ENCODE peak calls at places on chromosomes 6 and 20, in six cellular contexts. H is Kasumi-1; G is lower leg skin; A is fibroblast of pulmonary artery; Y is CD8-positive, alpha-beta memory T cell; C is RPMI7951. T is an unnamed sample.

GRCh38 chr20:47411161-47411560 is 54.7 kb upstream of the ZMYND8 start:
- DNase-seq in C (no peak), G (peak), H (no peak), Y (no peak), A (no peak), T (no peak)

GRCh38 chr20:1313236-1313964 is 15.5 kb downstream of the SDCBP2 start:
- DNase-seq in Y (peak), G (peak), C (peak), A (peak), H (peak), T (peak)

GRCh38 chr6:30533460-30534294 is 22.6 kb downstream of the GNL1 start:
- DNase-seq in G (no peak), C (no peak), H (no peak), Y (no peak), A (no peak), T (no peak)

GRCh38 chr6:39961178-39961577 is 26.9 kb upstream of the MOCS1 start:
- DNase-seq in Y (no peak), H (no peak), G (no peak), A (peak), C (peak), T (no peak)

GRCh38 chr20:38779247-38780097 is 26.0 kb upstream of the PPP1R16B start:
- DNase-seq in H (no peak), G (no peak), C (no peak), Y (no peak), A (no peak), T (no peak)

GRCh38 chr6:18185624-18186023 is 30.4 kb downstream of the KDM1B start:
- DNase-seq in C (no peak), H (no peak), Y (no peak), A (no peak), G (no peak), T (no peak)

GRCh38 chr20:62208805-62209755 is 11.0 kb downstream of the HRH3 start:
- DNase-seq in H (no peak), A (peak), C (peak), G (no peak), Y (no peak), T (no peak)

GRCh38 chr6:20352346-20352745 is 49.3 kb upstream of the E2F3 start:
- DNase-seq in A (no peak), H (no peak), C (no peak), G (no peak), Y (no peak), T (no peak)

GRCh38 chr6:20924911-20925543 is 390.8 kb downstream of the CDKAL1 start:
- DNase-seq in H (no peak), C (no peak), A (no peak), G (no peak), Y (no peak), T (no peak)

GRCh38 chr6:23704655-23705054 is 421.4 kb upstream of the NRSN1 start:
- DNase-seq in Y (no peak), C (no peak), G (no peak), H (no peak), A (no peak), T (no peak)

GRCh38 chr6:50795574-50795973 is 23.1 kb upstream of the TFAP2B start:
- DNase-seq in H (no peak), A (no peak), Y (no peak), G (no peak), C (no peak), T (no peak)

GRCh38 chr6:144151010-144151727 is 852 bp downstream of the STX11 start:
- DNase-seq in H (peak), C (peak), G (no peak), Y (peak), A (peak), T (peak)

GRCh38 chr20:32731882-32732266 is 11.4 kb downstream of the COMMD7 start:
- DNase-seq in A (peak), G (no peak), C (no peak), Y (no peak), H (no peak), T (no peak)

GRCh38 chr6:1235825-1236224 is 76.1 kb upstream of the FOXQ1 start:
- DNase-seq in H (no peak), Y (no peak), G (no peak), C (no peak), A (no peak), T (no peak)

GRCh38 chr20:10436053-10436699 is 1.1 kb downstream of the SLX4IP start:
- DNase-seq in G (no peak), Y (no peak), A (no peak), H (no peak), C (no peak), T (no peak)

GRCh38 chr20:48025061-48025515 is 239.8 kb upstream of the SULF2 start:
- DNase-seq in H (no peak), A (peak), Y (no peak), C (peak), G (peak), T (no peak)

GRCh38 chr20:61449057-61449456 is 197.0 kb downstream of the CDH4 start:
- DNase-seq in C (no peak), Y (no peak), G (no peak), H (no peak), A (no peak), T (no peak)

GRCh38 chr6:109456710-109457595 is 1.4 kb upstream of the MICAL1 start:
- DNase-seq in G (peak), A (peak), Y (no peak), H (no peak), C (peak), T (no peak)

GRCh38 chr20:57048027-57048869 is 218.2 kb downstream of the BMP7 start:
- DNase-seq in C (peak), H (no peak), Y (no peak), A (peak), G (peak), T (no peak)

GRCh38 chr6:41644297-41644879 is 6.1 kb downstream of the MDFI start:
- DNase-seq in C (no peak), G (no peak), A (no peak), Y (no peak), H (no peak), T (no peak)

GRCh38 chr6:118283759-118284158 is 264.3 kb upstream of the PLN start:
- DNase-seq in A (peak), H (peak), Y (peak), C (peak), G (no peak), T (no peak)

GRCh38 chr6:138609801-138610430 is 110.6 kb upstream of the NHSL1 start:
- DNase-seq in H (no peak), Y (no peak), A (no peak), C (peak), G (no peak), T (no peak)

GRCh38 chr6:17962436-17963031 is 24.9 kb downstream of the KIF13A start:
- DNase-seq in A (peak), C (peak), H (peak), Y (no peak), G (peak), T (no peak)